ENCODE peak calls at places on chromosomes 12 and 14, in ten cellular contexts. L is activated naive CD8-positive, alpha-beta T cell treated with anti-CD3 and anti-CD28 coated beads, Interleukin-2, amount 50 U/mL, for 24 hours; A is left lobe of liver; S is stimulated activated CD8-positive, alpha-beta memory T cell treated with anti-CD3 and anti-CD28 coated beads, Interleukin-4, amount 100 ng/mL, for 24 hours; C is left cardiac atrium; D is stimulated activated CD4-positive, alpha-beta T cell treated with anti-CD3 and anti-CD28 coated beads, Interleukin-2, amount 100 ng/mL, for 4 hours; V is HuH-7; G is cardiac fibroblast; J is cerebellar cortex; R is small intestine. Z is an unnamed sample.

GRCh38 chr12:103855036-103855712 is 14.1 kb upstream of the NT5DC3 start:
- DNase-seq in V (no peak), D (no peak), L (no peak), C (no peak), G (peak), A (no peak), J (no peak), R (no peak), S (no peak), Z (no peak)

GRCh38 chr12:47273191-47273626 is 193.4 kb upstream of the AMIGO2 start:
- DNase-seq in J (no peak), A (no peak), G (peak), S (no peak), L (no peak), C (no peak), D (no peak), R (no peak), V (no peak), Z (no peak)

GRCh38 chr14:69719501-69719951 is 47.4 kb upstream of the SRSF5 start:
- DNase-seq in D (no peak), J (no peak), A (no peak), S (no peak), L (no peak), R (no peak), G (peak), C (peak), V (no peak), Z (peak)

GRCh38 chr14:28766505-28767238 is at the start of gene FOXG1:
- DNase-seq in J (no peak), G (no peak), R (no peak), S (no peak), L (no peak), C (no peak), V (peak), A (no peak), D (no peak), Z (no peak)

GRCh38 chr12:34395056-34396005 is 373.0 kb downstream of the ALG10 start:
- DNase-seq in R (no peak), L (no peak), J (no peak), C (peak), A (peak), G (no peak), S (no peak), D (no peak), V (no peak), Z (peak)

GRCh38 chr14:56797003-56797568 is 13.2 kb downstream of the OTX2 start:
- DNase-seq in V (no peak), R (no peak), D (no peak), J (no peak), C (no peak), S (no peak), G (no peak), A (no peak), L (no peak), Z (no peak)

GRCh38 chr12:102978316-102978715 is 20.8 kb downstream of the ASCL1 start:
- DNase-seq in S (no peak), A (no peak), J (no peak), G (no peak), C (no peak), L (no peak), D (no peak), V (no peak), R (no peak), Z (no peak)

GRCh38 chr12:109309441-109310246 is 560 bp upstream of the FOXN4 start:
- DNase-seq in J (no peak), S (no peak), C (no peak), G (no peak), L (peak), A (no peak), V (no peak), D (no peak), R (no peak), Z (no peak)

GRCh38 chr12:68772714-68773113 is 26.7 kb downstream of the SLC35E3 start:
- DNase-seq in R (no peak), G (no peak), V (no peak), C (no peak), J (no peak), D (no peak), L (no peak), S (no peak), A (no peak), Z (no peak)

GRCh38 chr14:99682809-99683618 is 1.1 kb upstream of the CYP46A1 start:
- DNase-seq in V (peak), R (peak), D (peak), C (peak), S (peak), L (peak), G (peak), J (peak), A (peak), Z (peak)

GRCh38 chr12:117045998-117046374 is 53.2 kb downstream of the TESC start:
- DNase-seq in G (no peak), L (no peak), J (no peak), R (no peak), S (no peak), D (no peak), C (no peak), V (no peak), A (no peak), Z (no peak)

GRCh38 chr12:82314406-82314892 is 43.7 kb downstream of the CCDC59 start:
- DNase-seq in D (no peak), G (no peak), C (no peak), V (peak), A (no peak), R (peak), S (no peak), L (no peak), J (no peak), Z (no peak)

GRCh38 chr14:93266127-93266526 is 59.1 kb downstream of the UBR7 start:
- DNase-seq in D (no peak), A (no peak), J (no peak), C (no peak), V (no peak), S (no peak), G (no peak), L (no peak), R (no peak), Z (no peak)

GRCh38 chr14:65958664-65959562 is 527.3 kb upstream of the CCDC196 start:
- DNase-seq in A (no peak), L (no peak), C (no peak), S (no peak), J (peak), R (peak), D (no peak), G (peak), V (peak), Z (no peak)

Z was measured in left ventricle myocardium inferior.